ENCODE peak calls at places on chromosome 22, in nine cellular contexts. J is heart right ventricle, G is right cardiac atrium, Y is uterus, N is IMR-90, Q is GM23338, B is Peyer's patch, Z is cardiac muscle cell, P is body of pancreas. X is an unnamed sample.

GRCh38 chr22:46432164-46433068 is 96.9 kb downstream of the TRMU start:
- DNase-seq in J (no peak), G (no peak), Y (no peak), N (no peak), Q (no peak), B (no peak), Z (no peak), P (no peak), X (peak; percentile 66)

GRCh38 chr22:42680648-42681047 is 31.5 kb upstream of the CYB5R3 start:
- DNase-seq in J (no peak), G (peak; percentile 39), Y (peak; percentile 67), N (peak; percentile 98), Q (no peak), B (no peak), Z (peak; percentile 94), P (no peak), X (no peak)

GRCh38 chr22:46007003-46007847 is 30.3 kb upstream of the WNT7B start:
- DNase-seq in J (peak; percentile 68), G (peak; percentile 84), Y (peak; percentile 82), N (peak; percentile 72), Q (no peak), B (peak; percentile 66), Z (peak; percentile 82), P (peak; percentile 60), X (peak; percentile 69)

GRCh38 chr22:27820896-27821866 is 19.6 kb upstream of the MN1 start:
- DNase-seq in J (no peak), G (peak; percentile 88), Y (no peak), N (no peak), Q (no peak), B (no peak), Z (no peak), P (peak; percentile 54), X (no peak)

GRCh38 chr22:37256075-37256726 is 12.1 kb upstream of the RAC2 start:
- DNase-seq in J (no peak), G (no peak), Y (no peak), N (no peak), Q (no peak), B (peak; percentile 24), Z (no peak), P (no peak), X (no peak)

GRCh38 chr22:37449281-37449680 is 22.0 kb upstream of the ELFN2 start:
- DNase-seq in J (no peak), G (no peak), Y (no peak), N (no peak), Q (no peak), B (no peak), Z (no peak), P (no peak), X (no peak)

GRCh38 chr22:24402460-24403192 is 24.8 kb upstream of the ADORA2A start:
- DNase-seq in J (peak; percentile 90), G (peak; percentile 81), Y (peak; percentile 88), N (peak; percentile 94), Q (no peak), B (peak; percentile 71), Z (peak; percentile 89), P (peak; percentile 67), X (peak; percentile 75)

GRCh38 chr22:34055525-34056200 is 135.4 kb upstream of the LARGE1 start:
- DNase-seq in J (no peak), G (no peak), Y (no peak), N (no peak), Q (peak; percentile 86), B (no peak), Z (no peak), P (peak; percentile 7), X (peak; percentile 28)

GRCh38 chr22:24417200-24417599 is 10.2 kb upstream of the ADORA2A start:
- DNase-seq in J (no peak), G (peak; percentile 42), Y (no peak), N (no peak), Q (no peak), B (peak; percentile 34), Z (no peak), P (no peak), X (no peak)

GRCh38 chr22:16608931-16609330 is 16.3 kb upstream of the CCT8L2 start:
- DNase-seq in J (no peak), G (peak; percentile 44), Y (no peak), N (no peak), Q (peak; percentile 17), B (no peak), Z (no peak), P (no peak), X (no peak)

GRCh38 chr22:32850591-32851517 is 49.3 kb downstream of the TIMP3 start:
- DNase-seq in J (peak; percentile 78), G (peak; percentile 97), Y (peak; percentile 90), N (no peak), Q (no peak), B (no peak), Z (peak; percentile 64), P (peak; percentile 51), X (peak; percentile 43)

DNA sequence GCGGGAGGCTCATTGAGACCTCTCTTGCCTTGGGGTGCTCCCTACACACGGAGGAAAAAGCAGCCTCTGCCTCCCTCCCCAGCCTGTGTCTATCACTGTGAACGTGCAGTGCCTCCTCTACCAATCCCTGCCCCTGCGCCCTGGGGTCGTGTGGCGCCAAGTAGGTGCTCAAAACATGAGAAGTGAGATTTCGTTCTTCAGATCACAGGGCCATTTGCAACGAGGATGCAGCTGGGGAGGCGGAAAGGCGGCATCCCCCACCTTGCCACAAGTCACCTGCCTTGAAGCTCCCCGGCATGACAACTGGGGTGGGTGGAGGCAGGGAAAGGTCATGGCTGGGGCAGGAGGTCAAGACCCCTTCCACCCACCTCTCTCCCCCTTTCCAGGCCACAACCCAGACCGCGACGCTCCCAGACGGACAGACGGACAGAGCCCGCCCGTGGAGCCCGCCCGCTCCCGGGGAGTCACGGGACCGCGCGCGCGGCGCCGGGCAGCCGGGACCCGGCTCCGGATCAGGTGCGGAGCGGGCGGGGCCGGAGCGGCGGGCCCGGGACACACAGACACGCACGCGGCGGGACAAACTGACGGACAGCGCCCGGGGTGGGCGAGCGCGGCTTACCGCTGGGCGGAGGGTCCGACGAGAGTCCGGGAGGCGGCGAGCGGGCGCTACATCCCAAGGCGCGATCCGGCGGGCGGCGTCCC is 487 bp downstream of the KCNJ4 start:
- DNase-seq in J (no peak), G (no peak), Y (no peak), N (no peak), Q (no peak), B (no peak), Z (no peak), P (peak; percentile 27), X (no peak)
- H3K4me3 ChIP-seq in J (peak overlapping the region; percentile 23), G (peak overlapping the region; percentile 78), Y (no peak overlapping the region), N (peak overlapping the region; percentile 8), Q (peak overlapping the region; percentile 61), B (peak overlapping the region; percentile 53), Z (peak overlapping the region; percentile 65), P (no peak overlapping the region), X (peak overlapping the region; percentile 48)

DNA sequence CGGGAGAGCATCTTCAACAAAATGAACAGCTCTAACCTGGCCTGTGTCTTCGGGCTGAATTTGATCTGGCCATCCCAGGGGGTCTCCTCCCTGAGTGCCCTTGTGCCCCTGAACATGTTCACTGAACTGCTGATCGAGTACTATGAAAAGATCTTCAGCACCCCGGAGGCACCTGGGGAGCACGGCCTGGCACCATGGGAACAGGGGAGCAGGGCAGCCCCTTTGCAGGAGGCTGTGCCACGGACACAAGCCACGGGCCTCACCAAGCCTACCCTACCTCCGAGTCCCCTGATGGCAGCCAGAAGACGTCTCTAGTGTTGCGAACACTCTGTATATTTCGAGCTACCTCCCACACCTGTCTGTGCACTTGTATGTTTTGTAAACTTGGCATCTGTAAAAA is 109.9 kb downstream of the ARHGAP8 start:
- DNase-seq in J (no peak), G (no peak), Y (no peak), N (no peak), Q (no peak), B (peak; percentile 21), Z (no peak), P (no peak), X (no peak)
- H3K4me1 ChIP-seq in J (no peaks in the 10 kb centered on the region), G (no peaks in the 10 kb centered on the region), Y (no peaks in the 10 kb centered on the region), N (no peaks in the 10 kb centered on the region), Q (no peaks in the 10 kb centered on the region), B (no peaks in the 10 kb centered on the region), Z (no peaks in the 10 kb centered on the region), P (no peaks in the 10 kb centered on the region), X (no peaks in the 10 kb centered on the region)

GRCh38 chr22:49656291-49656851 is 171.3 kb downstream of the BRD1 start:
- DNase-seq in J (no peak), G (peak; percentile 38), Y (no peak), N (no peak), Q (no peak), B (peak; percentile 39), Z (no peak), P (no peak), X (no peak)

GRCh38 chr22:49657275-49657973 is 170.2 kb downstream of the BRD1 start:
- DNase-seq in J (peak; percentile 90), G (peak; percentile 83), Y (peak; percentile 79), N (no peak), Q (no peak), B (peak; percentile 50), Z (no peak), P (peak; percentile 39), X (peak; percentile 48)

GRCh38 chr22:49657974-49658550 is 169.6 kb downstream of the BRD1 start:
- DNase-seq in J (no peak), G (peak; percentile 18), Y (no peak), N (no peak), Q (no peak), B (peak; percentile 37), Z (no peak), P (no peak), X (no peak)

GRCh38 chr22:49658902-49659280 is 168.8 kb downstream of the BRD1 start:
- DNase-seq in J (no peak), G (no peak), Y (no peak), N (no peak), Q (no peak), B (peak; percentile 11), Z (no peak), P (no peak), X (no peak)

GRCh38 chr22:49655168-49655812 is 172.4 kb downstream of the BRD1 start:
- DNase-seq in J (no peak), G (peak; percentile 22), Y (no peak), N (no peak), Q (no peak), B (peak; percentile 14), Z (no peak), P (no peak), X (no peak)
- H3K4me3 ChIP-seq in J (no peak overlapping the region), G (no peak overlapping the region), Y (no peak overlapping the region), N (no peak overlapping the region), Q (no peak overlapping the region), B (no peak overlapping the region), Z (no peak overlapping the region), P (no peak overlapping the region), X (no peak overlapping the region)

GRCh38 chr22:44242946-44243724 is 62.4 kb downstream of the PARVG start:
- DNase-seq in J (no peak), G (no peak), Y (no peak), N (no peak), Q (no peak), B (no peak), Z (no peak), P (no peak), X (peak; percentile 14)

GRCh38 chr22:44237290-44237689 is 56.6 kb downstream of the PARVG start:
- DNase-seq in J (no peak), G (no peak), Y (no peak), N (no peak), Q (no peak), B (no peak), Z (no peak), P (no peak), X (no peak)
- H3K4me1 ChIP-seq in J (no peaks in the 10 kb centered on the region), G (no peaks in the 10 kb centered on the region), Y (no peaks in the 10 kb centered on the region), N (no peaks in the 10 kb centered on the region), Q (no peaks in the 10 kb centered on the region), B (no peaks in the 10 kb centered on the region), Z (no peaks in the 10 kb centered on the region), P (no peaks in the 10 kb centered on the region), X (no peaks in the 10 kb centered on the region)

GRCh38 chr22:35397095-35397904 is 2.6 kb upstream of the MCM5 start:
- DNase-seq in J (no peak), G (no peak), Y (no peak), N (peak; percentile 29), Q (no peak), B (no peak), Z (peak; percentile 58), P (peak; percentile 61), X (no peak)
- H3K4me3 ChIP-seq in J (no peak overlapping the region), G (no peak overlapping the region), Y (no peak overlapping the region), N (no peak overlapping the region), Q (no peak overlapping the region), B (no peak overlapping the region), Z (no peak overlapping the region), P (no peak overlapping the region), X (no peak overlapping the region)